ENCODE peak calls at places on chromosomes 12 and 14, in five cellular contexts. U is stimulated activated CD4-positive, alpha-beta T cell treated with anti-CD3 and anti-CD28 coated beads, Interleukin-4, amount 100 ng/mL, for 48 hours; Y is EL; C is KBM-7; I is NCI-H1417. Q is an unnamed sample.

GRCh38 chr14:100770605-100771120 is 44.0 kb downstream of the DLK1 start:
- DNase-seq in U (no peak), Y (no peak), C (no peak), I (no peak), Q (no peak)

GRCh38 chr12:27622436-27623185 is 73.6 kb upstream of the REP15 start:
- DNase-seq in U (no peak), Y (peak; percentile 31), C (no peak), I (no peak), Q (no peak)

GRCh38 chr14:23827100-23827892 is 126.3 kb upstream of the DHRS4 start:
- DNase-seq in U (no peak), Y (no peak), C (no peak), I (no peak), Q (no peak)

GRCh38 chr12:89156862-89157262 is 195.4 kb downstream of the DUSP6 start:
- DNase-seq in U (no peak), Y (peak; percentile 57), C (peak; percentile 28), I (no peak), Q (no peak)

GRCh38 chr14:93788557-93789365 is 476 bp upstream of the PRIMA1 start:
- DNase-seq in U (no peak), Y (peak; percentile 6), C (no peak), I (peak; percentile 17), Q (no peak)

GRCh38 chr12:2355198-2355597 is 302.4 kb downstream of the CACNA1C start:
- DNase-seq in U (no peak), Y (no peak), C (no peak), I (no peak), Q (no peak)

GRCh38 chr14:59197695-59198262 is 9.3 kb downstream of the DAAM1 start:
- DNase-seq in U (no peak), Y (no peak), C (no peak), I (no peak), Q (no peak)

GRCh38 chr12:6772729-6773661 is 675 bp downstream of the LAG3 start:
- DNase-seq in U (no peak), Y (no peak), C (no peak), I (no peak), Q (no peak)

GRCh38 chr12:106327256-106327852 is 24.8 kb downstream of the TCP11L2 start:
- DNase-seq in U (no peak), Y (no peak), C (no peak), I (no peak), Q (no peak)

GRCh38 chr14:21069388-21070082 is 569 bp upstream of the ARHGEF40 start:
- DNase-seq in U (no peak), Y (peak; percentile 56), C (no peak), I (no peak), Q (no peak)

GRCh38 chr14:22189873-22190272 is 399.2 kb downstream of the DAD1 start:
- DNase-seq in U (no peak), Y (no peak), C (no peak), I (no peak), Q (no peak)

GRCh38 chr14:33844118-33844517 is 106.8 kb downstream of the EGLN3 start:
- DNase-seq in U (no peak), Y (no peak), C (no peak), I (no peak), Q (no peak)

GRCh38 chr14:81594012-81594411 is 60.4 kb upstream of the SEL1L start:
- DNase-seq in U (no peak), Y (no peak), C (no peak), I (no peak), Q (peak; percentile 22)

GRCh38 chr14:73338551-73338950 is 101.2 kb downstream of the PAPLN start:
- DNase-seq in U (no peak), Y (no peak), C (no peak), I (no peak), Q (no peak)

GRCh38 chr12:103589517-103589916 is 2.4 kb downstream of the STAB2 start:
- DNase-seq in U (no peak), Y (no peak), C (no peak), I (no peak), Q (no peak)

GRCh38 chr12:73342733-73343132 is 1070.6 kb downstream of the TRHDE start:
- DNase-seq in U (no peak), Y (no peak), C (no peak), I (no peak), Q (no peak)

GRCh38 chr12:114926341-114926740 is 242.4 kb upstream of the TBX3 start:
- DNase-seq in U (no peak), Y (no peak), C (no peak), I (no peak), Q (no peak)

GRCh38 chr14:66425402-66425801 is 60.8 kb upstream of the CCDC196 start:
- DNase-seq in U (no peak), Y (no peak), C (no peak), I (no peak), Q (no peak)

GRCh38 chr12:120234643-120235368 is 30.7 kb downstream of the PXN start:
- DNase-seq in U (no peak), Y (peak; percentile 99), C (peak; percentile 60), I (peak; percentile 80), Q (peak; percentile 95)

GRCh38 chr12:12992418-12993175 is 7.5 kb downstream of the HEBP1 start:
- DNase-seq in U (no peak), Y (peak; percentile 90), C (peak; percentile 68), I (no peak), Q (peak; percentile 31)

GRCh38 chr12:76085159-76085868 is 829 bp upstream of the NAP1L1 start:
- DNase-seq in U (peak; percentile 29), Y (peak; percentile 47), C (peak; percentile 48), I (peak; percentile 34), Q (no peak)

GRCh38 chr14:26730929-26731618 is 133.2 kb upstream of the NOVA1 start:
- DNase-seq in U (no peak), Y (no peak), C (peak; percentile 7), I (peak; percentile 16), Q (no peak)

GRCh38 chr14:21476526-21476924 is 234 bp downstream of the RAB2B start:
- DNase-seq in U (no peak), Y (no peak), C (no peak), I (peak; percentile 94), Q (no peak)

GRCh38 chr14:23623962-23624361 is 12.2 kb upstream of the DHRS2 start:
- DNase-seq in U (no peak), Y (no peak), C (no peak), I (no peak), Q (no peak)

GRCh38 chr14:104437703-104438102 is 141.9 kb upstream of the C14orf180 start:
- DNase-seq in U (no peak), Y (no peak), C (no peak), I (no peak), Q (no peak)

GRCh38 chr12:54954228-54954627 is 30.3 kb downstream of the TESPA1 start:
- DNase-seq in U (no peak), Y (no peak), C (no peak), I (no peak), Q (no peak)

GRCh38 chr14:50051106-50051505 is 65.3 kb downstream of the VCPKMT start:
- DNase-seq in U (no peak), Y (peak; percentile 42), C (no peak), I (no peak), Q (no peak)

GRCh38 chr12:119668315-119668651 is 350 bp downstream of the PRKAB1 start:
- DNase-seq in U (no peak), Y (no peak), C (no peak), I (peak; percentile 30), Q (no peak)

GRCh38 chr14:53608369-53608768 is 348.3 kb downstream of the BMP4 start:
- DNase-seq in U (no peak), Y (peak; percentile 29), C (no peak), I (no peak), Q (no peak)

GRCh38 chr12:104303538-104304151 is at the start of gene EID3:
- DNase-seq in U (peak; percentile 88), Y (peak; percentile 88), C (no peak), I (no peak), Q (peak; percentile 63)

GRCh38 chr14:58617619-58618018 is 20.1 kb upstream of the DACT1 start:
- DNase-seq in U (no peak), Y (no peak), C (no peak), I (no peak), Q (no peak)

Q was measured in ascending aorta.